ENCODE peak calls at places on chromosomes 5 and 9, in six cellular contexts. T is iPS-NIHi11; Q is Kasumi-1; J is NCI-H1930; H is activated naive CD4-positive, alpha-beta T cell treated with anti-CD3 and anti-CD28 coated beads for 36 hours; A is AG04449. D is an unnamed sample.

GRCh38 chr5:100777680-100778281 is 125.3 kb downstream of the ST8SIA4 start:
- DNase-seq in T (no peak), Q (peak), H (peak), A (peak), J (no peak), D (peak)

GRCh38 chr9:124964604-124965003 is 23.7 kb upstream of the GOLGA1 start:
- DNase-seq in J (no peak), H (no peak), Q (no peak), A (no peak), T (no peak), D (no peak)

GRCh38 chr9:133403766-133404439 is 13.9 kb downstream of the REXO4 start:
- DNase-seq in H (peak), T (peak), A (no peak), J (no peak), Q (no peak), D (peak)

GRCh38 chr9:75041041-75041440 is 12.9 kb upstream of the CARNMT1 start:
- DNase-seq in A (no peak), H (no peak), T (no peak), J (no peak), Q (no peak), D (no peak)

GRCh38 chr5:5891350-5891749 is 468.9 kb downstream of the ICE1 start:
- DNase-seq in Q (no peak), J (no peak), T (no peak), H (peak), A (no peak), D (no peak)

GRCh38 chr9:123417289-123418051 is 61.5 kb downstream of the CRB2 start:
- DNase-seq in A (no peak), J (no peak), Q (no peak), T (no peak), H (no peak), D (no peak)

GRCh38 chr5:10303201-10303600 is 4.5 kb downstream of the CMBL start:
- DNase-seq in A (no peak), Q (no peak), J (no peak), H (no peak), T (no peak), D (no peak)

GRCh38 chr5:8644377-8644776 is 775.4 kb downstream of the MTRR start:
- DNase-seq in Q (no peak), H (no peak), A (no peak), J (no peak), T (no peak), D (no peak)

GRCh38 chr9:133421615-133422542 is at the start of gene ADAMTS13:
- DNase-seq in A (no peak), Q (peak), J (no peak), T (no peak), H (peak), D (no peak)

GRCh38 chr5:154541553-154541952 is 63.5 kb upstream of the HAND1 start:
- DNase-seq in A (no peak), T (peak), J (no peak), H (peak), Q (no peak), D (no peak)

GRCh38 chr5:14416709-14417108 is 164.9 kb upstream of the OTULINL start:
- DNase-seq in A (no peak), H (no peak), J (no peak), Q (no peak), T (no peak), D (peak)

GRCh38 chr5:133240425-133241091 is 188.7 kb downstream of the HSPA4 start:
- DNase-seq in H (peak), A (peak), T (no peak), J (no peak), Q (no peak), D (peak)

GRCh38 chr5:168295574-168296201 is 4.2 kb downstream of the WWC1 start:
- DNase-seq in T (peak), Q (peak), A (no peak), J (no peak), H (no peak), D (peak)

GRCh38 chr9:18421391-18421790 is 52.6 kb upstream of the ADAMTSL1 start:
- DNase-seq in H (no peak), Q (no peak), J (no peak), T (no peak), A (no peak), D (no peak)

GRCh38 chr9:111561165-111561719 is 36.3 kb downstream of the ZNF483 start:
- DNase-seq in H (no peak), T (no peak), Q (no peak), A (no peak), J (no peak), D (no peak)

GRCh38 chr5:1735320-1735970 is 64.2 kb downstream of the MRPL36 start:
- DNase-seq in T (no peak), J (no peak), A (no peak), Q (no peak), H (no peak), D (no peak)

GRCh38 chr9:136700959-136701664 is 11.3 kb upstream of the DIPK1B start:
- DNase-seq in H (peak), Q (peak), J (no peak), T (no peak), A (no peak), D (no peak)

GRCh38 chr5:37735649-37736347 is 104.0 kb downstream of the GDNF start:
- DNase-seq in H (no peak), J (no peak), A (no peak), Q (no peak), T (no peak), D (peak)

GRCh38 chr9:125439434-125440272 is 178.0 kb downstream of the GAPVD1 start:
- DNase-seq in T (no peak), H (no peak), A (no peak), J (no peak), Q (no peak), D (no peak)

D was measured in cardiac muscle cell.